ENCODE peak calls at places on chromosomes 16 and 17, in seven cellular contexts. One of them, this sample, is unnamed.

GRCh38 chr17:1714488-1714979 is 4.4 kb upstream of the TLCD2 start:
- DNase-seq in T follicular helper cell: no peak
- DNase-seq in fibroblast of lung: peak
- DNase-seq in T-helper 22 cell: no peak
- DNase-seq in amniotic stem cell: peak
- DNase-seq in midbrain: peak
- DNase-seq in astrocyte of the spinal cord: peak
- DNase-seq in this sample: peak

GRCh38 chr17:78828470-78829185 is 12.0 kb downstream of the USP36 start:
- DNase-seq in T follicular helper cell: no peak
- DNase-seq in fibroblast of lung: peak
- DNase-seq in T-helper 22 cell: no peak
- DNase-seq in amniotic stem cell: no peak
- DNase-seq in midbrain: no peak
- DNase-seq in astrocyte of the spinal cord: peak
- DNase-seq in this sample: peak

GRCh38 chr17:13114601-13115024 is 96.8 kb upstream of the ELAC2 start:
- DNase-seq in T follicular helper cell: no peak
- DNase-seq in fibroblast of lung: peak
- DNase-seq in T-helper 22 cell: no peak
- DNase-seq in amniotic stem cell: peak
- DNase-seq in midbrain: peak
- DNase-seq in astrocyte of the spinal cord: peak
- DNase-seq in this sample: peak

GRCh38 chr16:49419016-49419415 is 45.4 kb downstream of the C16orf78 start:
- DNase-seq in T follicular helper cell: no peak
- DNase-seq in fibroblast of lung: no peak
- DNase-seq in T-helper 22 cell: no peak
- DNase-seq in amniotic stem cell: no peak
- DNase-seq in midbrain: no peak
- DNase-seq in astrocyte of the spinal cord: no peak
- DNase-seq in this sample: no peak

GRCh38 chr17:32917081-32917480 is 10.9 kb upstream of the TMEM98 start:
- DNase-seq in T follicular helper cell: no peak
- DNase-seq in fibroblast of lung: no peak
- DNase-seq in T-helper 22 cell: no peak
- DNase-seq in amniotic stem cell: no peak
- DNase-seq in midbrain: no peak
- DNase-seq in astrocyte of the spinal cord: no peak
- DNase-seq in this sample: no peak

GRCh38 chr17:17696871-17697633 is 15.8 kb downstream of the RAI1 start:
- DNase-seq in T follicular helper cell: no peak
- DNase-seq in fibroblast of lung: no peak
- DNase-seq in T-helper 22 cell: no peak
- DNase-seq in amniotic stem cell: no peak
- DNase-seq in midbrain: peak
- DNase-seq in astrocyte of the spinal cord: no peak
- DNase-seq in this sample: no peak

GRCh38 chr17:69268442-69269068 is 39.9 kb upstream of the ABCA10 start:
- DNase-seq in T follicular helper cell: no peak
- DNase-seq in fibroblast of lung: peak
- DNase-seq in T-helper 22 cell: no peak
- DNase-seq in amniotic stem cell: no peak
- DNase-seq in midbrain: no peak
- DNase-seq in astrocyte of the spinal cord: no peak
- DNase-seq in this sample: no peak

GRCh38 chr17:69607162-69607834 is 192.8 kb downstream of the MAP2K6 start:
- DNase-seq in T follicular helper cell: no peak
- DNase-seq in fibroblast of lung: peak
- DNase-seq in T-helper 22 cell: no peak
- DNase-seq in amniotic stem cell: peak
- DNase-seq in midbrain: peak
- DNase-seq in astrocyte of the spinal cord: peak
- DNase-seq in this sample: peak

GRCh38 chr17:74860229-74860998 is 729 bp upstream of the GRIN2C start:
- DNase-seq in T follicular helper cell: no peak
- DNase-seq in fibroblast of lung: no peak
- DNase-seq in T-helper 22 cell: no peak
- DNase-seq in amniotic stem cell: no peak
- DNase-seq in midbrain: no peak
- DNase-seq in astrocyte of the spinal cord: no peak
- DNase-seq in this sample: no peak

GRCh38 chr16:86554599-86554916 is 477 bp downstream of the MTHFSD start:
- DNase-seq in T follicular helper cell: no peak
- DNase-seq in fibroblast of lung: no peak
- DNase-seq in T-helper 22 cell: no peak
- DNase-seq in amniotic stem cell: no peak
- DNase-seq in midbrain: no peak
- DNase-seq in astrocyte of the spinal cord: no peak
- DNase-seq in this sample: no peak

GRCh38 chr16:23705517-23705902 is 7.5 kb downstream of the ERN2 start:
- DNase-seq in T follicular helper cell: no peak
- DNase-seq in fibroblast of lung: no peak
- DNase-seq in T-helper 22 cell: no peak
- DNase-seq in amniotic stem cell: no peak
- DNase-seq in midbrain: no peak
- DNase-seq in astrocyte of the spinal cord: no peak
- DNase-seq in this sample: no peak

GRCh38 chr17:76275382-76276068 is 10.4 kb downstream of the UBALD2 start:
- DNase-seq in T follicular helper cell: no peak
- DNase-seq in fibroblast of lung: no peak
- DNase-seq in T-helper 22 cell: no peak
- DNase-seq in amniotic stem cell: no peak
- DNase-seq in midbrain: no peak
- DNase-seq in astrocyte of the spinal cord: no peak
- DNase-seq in this sample: no peak

GRCh38 chr17:44149750-44150329 is 8.1 kb downstream of the HROB start:
- DNase-seq in T follicular helper cell: no peak
- DNase-seq in fibroblast of lung: no peak
- DNase-seq in T-helper 22 cell: no peak
- DNase-seq in amniotic stem cell: no peak
- DNase-seq in midbrain: no peak
- DNase-seq in astrocyte of the spinal cord: no peak
- DNase-seq in this sample: no peak

GRCh38 chr17:4258867-4259266 is 4.9 kb downstream of the ANKFY1 start:
- DNase-seq in T follicular helper cell: no peak
- DNase-seq in fibroblast of lung: no peak
- DNase-seq in T-helper 22 cell: no peak
- DNase-seq in amniotic stem cell: no peak
- DNase-seq in midbrain: no peak
- DNase-seq in astrocyte of the spinal cord: no peak
- DNase-seq in this sample: no peak

This sample was measured in AG04450.